ENCODE peak calls at places on chromosomes 1 and 21, in four cellular contexts. J, W, H and I are unnamed samples.
A peak's percentile ranks its signal among the peaks of the same experiment; 100 is the strongest.

GRCh38 chr1:221394011-221394544 is 347.8 kb downstream of the DUSP10 start:
- DNase-seq in J (peak; percentile 13), W (no peak), H (no peak), I (no peak)

GRCh38 chr1:72516826-72517225 is 234.5 kb upstream of the NEGR1 start:
- DNase-seq in J (no peak), W (no peak), H (no peak), I (no peak)

GRCh38 chr1:27135920-27136551 is 18.9 kb downstream of the SLC9A1 start:
- DNase-seq in J (no peak), W (no peak), H (no peak), I (no peak)

GRCh38 chr1:24541711-24542346 is 14.1 kb upstream of the NCMAP start:
- DNase-seq in J (peak; percentile 51), W (no peak), H (no peak), I (no peak)

GRCh38 chr1:199220046-199220445 is 581.2 kb downstream of the PTPRC start:
- DNase-seq in J (no peak), W (no peak), H (no peak), I (no peak)

GRCh38 chr1:170030212-170030611 is 44.3 kb downstream of the KIFAP3 start:
- DNase-seq in J (no peak), W (no peak), H (no peak), I (no peak)

GRCh38 chr1:11499825-11500331 is 20.9 kb downstream of the DISP3 start:
- DNase-seq in J (no peak), W (no peak), H (no peak), I (no peak)

GRCh38 chr1:232575524-232576040 is 54.4 kb downstream of the SIPA1L2 start:
- DNase-seq in J (no peak), W (peak; percentile 44), H (no peak), I (no peak)

GRCh38 chr1:245956225-245956624 is 550.9 kb downstream of the SMYD3 start:
- DNase-seq in J (no peak), W (no peak), H (no peak), I (no peak)

GRCh38 chr1:115052454-115053083 is 22.9 kb downstream of the TSHB start:
- DNase-seq in J (peak; percentile 58), W (peak; percentile 33), H (peak; percentile 42), I (peak; percentile 65)

GRCh38 chr1:21869620-21870121 is 57.6 kb downstream of the LDLRAD2 start:
- DNase-seq in J (peak; percentile 81), W (no peak), H (peak; percentile 87), I (no peak)

GRCh38 chr1:206442101-206442500 is 28.2 kb upstream of the IKBKE start:
- DNase-seq in J (no peak), W (no peak), H (no peak), I (no peak)

GRCh38 chr1:66253330-66253921 is 280.5 kb upstream of the SGIP1 start:
- DNase-seq in J (peak; percentile 39), W (peak; percentile 75), H (no peak), I (peak; percentile 40)

GRCh38 chr1:5968161-5968736 is 24.0 kb downstream of the NPHP4 start:
- DNase-seq in J (no peak), W (no peak), H (no peak), I (no peak)

GRCh38 chr1:45395051-45395450 is 54.8 kb upstream of the MUTYH start:
- DNase-seq in J (no peak), W (no peak), H (no peak), I (no peak)

GRCh38 chr1:7146710-7147109 is 361.5 kb downstream of the CAMTA1 start:
- DNase-seq in J (no peak), W (no peak), H (no peak), I (no peak)

GRCh38 chr1:52904590-52905375 is 16.8 kb downstream of the ECHDC2 start:
- DNase-seq in J (peak; percentile 52), W (no peak), H (no peak), I (peak; percentile 78)

GRCh38 chr1:231934797-231935196 is 308.2 kb downstream of the DISC1 start:
- DNase-seq in J (no peak), W (no peak), H (no peak), I (no peak)

GRCh38 chr1:226121049-226121586 is 58.6 kb downstream of the H3-3A start:
- DNase-seq in J (no peak), W (no peak), H (no peak), I (no peak)

GRCh38 chr1:70038025-70038424 is 167.4 kb downstream of the LRRC40 start:
- DNase-seq in J (no peak), W (no peak), H (no peak), I (no peak)

GRCh38 chr1:64163972-64164371 is 39.5 kb upstream of the UBE2U start:
- DNase-seq in J (no peak), W (no peak), H (no peak), I (no peak)

GRCh38 chr1:210250665-210250997 is 18.0 kb downstream of the SERTAD4 start:
- DNase-seq in J (peak; percentile 39), W (peak; percentile 18), H (no peak), I (no peak)

GRCh38 chr1:234624718-234625117 is 14.7 kb upstream of the IRF2BP2 start:
- DNase-seq in J (no peak), W (no peak), H (no peak), I (no peak)

GRCh38 chr1:9809122-9809521 is 14.6 kb downstream of the CLSTN1 start:
- DNase-seq in J (no peak), W (no peak), H (no peak), I (no peak)

GRCh38 chr1:206891412-206891811 is 5.8 kb upstream of the IL24 start:
- DNase-seq in J (no peak), W (no peak), H (no peak), I (no peak)

GRCh38 chr1:149995927-149996326 is 14.6 kb downstream of the OTUD7B start:
- DNase-seq in J (no peak), W (no peak), H (no peak), I (no peak)

GRCh38 chr1:38848069-38848468 is 11.5 kb downstream of the RRAGC start:
- DNase-seq in J (no peak), W (no peak), H (no peak), I (no peak)

GRCh38 chr1:63189677-63190076 is 132.7 kb upstream of the FOXD3 start:
- DNase-seq in J (peak; percentile 16), W (no peak), H (no peak), I (no peak)

GRCh38 chr21:34669149-34669879 is 520 bp downstream of the CLIC6 start:
- DNase-seq in J (no peak), W (no peak), H (no peak), I (peak; percentile 81)

GRCh38 chr1:6770727-6771567 is 14.3 kb upstream of the CAMTA1 start:
- DNase-seq in J (no peak), W (no peak), H (no peak), I (no peak)

GRCh38 chr1:245894843-245895242 is 612.2 kb downstream of the SMYD3 start:
- DNase-seq in J (no peak), W (no peak), H (no peak), I (no peak)

GRCh38 chr21:44800103-44800502 is 1.5 kb downstream of the UBE2G2 start:
- DNase-seq in J (no peak), W (no peak), H (no peak), I (no peak)

GRCh38 chr1:61434276-61434675 is 290.7 kb downstream of the TM2D1 start:
- DNase-seq in J (peak; percentile 32), W (no peak), H (peak; percentile 47), I (no peak)
- TF ChIP-seq CTCF in J (no peak), W (no peak), H (no peak), I (no peak)

GRCh38 chr1:94920061-94920460 is 6.8 kb downstream of the CNN3 start:
- DNase-seq in J (no peak), W (no peak), H (no peak), I (no peak)
- TF ChIP-seq CTCF in J (no peak), W (no peak), H (no peak), I (no peak)

GRCh38 chr1:14804626-14805025 is 206.1 kb downstream of the KAZN start:
- DNase-seq in J (peak; percentile 43), W (no peak), H (no peak), I (no peak)
- TF ChIP-seq CTCF in J (no peak), W (peak; percentile 36), H (peak; percentile 11), I (no peak)

GRCh38 chr1:73744985-73745384 is 453.0 kb downstream of the LRRIQ3 start:
- DNase-seq in J (no peak), W (no peak), H (no peak), I (no peak)
- TF ChIP-seq CTCF in J (no peak), W (no peak), H (no peak), I (no peak)

GRCh38 chr1:179090522-179090921 is 8.7 kb downstream of the TOR3A start:
- DNase-seq in J (no peak), W (no peak), H (no peak), I (no peak)
- TF ChIP-seq CTCF in J (no peak), W (no peak), H (no peak), I (no peak)

GRCh38 chr1:87279966-87280535 is 48.6 kb upstream of the LMO4 start:
- DNase-seq in J (no peak), W (peak; percentile 23), H (no peak), I (peak; percentile 17)
- TF ChIP-seq CTCF in J (no peak), W (peak; percentile 23), H (no peak), I (peak; percentile 22)

DNA sequence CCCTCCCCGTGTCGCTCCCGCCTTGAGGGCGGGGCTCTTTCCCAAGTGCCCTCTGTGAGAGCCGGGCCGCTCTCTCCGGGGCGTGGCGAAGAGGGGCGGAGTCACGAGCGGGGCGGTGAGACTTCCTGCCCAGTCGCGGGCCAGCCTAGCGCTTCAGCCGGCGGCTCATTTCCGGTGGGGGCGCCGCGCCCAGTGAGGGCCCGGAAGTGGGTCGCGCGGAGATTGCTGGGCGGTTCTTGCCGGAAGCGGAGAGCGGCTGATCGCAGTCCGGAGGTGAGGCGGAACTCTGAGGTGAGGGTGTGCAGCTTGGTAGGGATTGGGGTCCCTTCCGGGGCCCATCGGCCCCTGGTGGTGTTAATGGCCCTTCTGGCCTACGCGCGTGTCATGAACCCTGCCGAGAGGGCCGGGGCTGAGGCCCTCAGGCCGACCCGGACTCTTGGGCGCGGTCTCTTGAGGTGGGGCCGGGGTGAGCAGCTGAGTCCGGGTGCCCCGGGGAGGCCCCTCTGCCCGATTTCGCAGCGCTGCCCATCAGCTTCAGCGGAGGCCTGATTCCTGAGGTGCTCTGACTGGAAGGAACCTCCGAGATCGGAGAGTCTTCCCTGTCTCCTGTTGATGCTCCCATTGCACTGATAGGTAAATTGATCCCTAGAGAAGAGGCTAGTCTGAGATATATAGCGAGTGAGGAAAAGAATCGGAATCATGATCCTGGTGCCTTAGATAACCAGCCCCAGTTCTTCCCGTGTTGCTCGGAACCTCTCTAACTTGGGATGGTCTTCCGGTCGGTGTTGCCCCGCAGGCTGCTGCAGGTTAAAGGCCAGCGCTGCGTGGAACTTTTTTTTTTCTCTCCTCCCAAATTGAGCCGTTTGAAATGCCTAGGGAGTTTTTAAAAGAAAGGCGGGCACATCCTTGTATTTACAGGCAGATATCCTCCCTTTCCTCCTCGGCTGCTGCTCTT is at the start of gene CAP1:
- DNase-seq in J (peak; percentile 99), W (peak; percentile 99), H (peak; percentile 99), I (peak; percentile 98)
- TF ChIP-seq CTCF in J (no peak), W (no peak), H (no peak), I (no peak)